ENCODE peak calls at places on chromosome 1, in ten cellular contexts. One of them, this sample, is unnamed.

GRCh38 chr1:58539553-58539952 is 7.0 kb downstream of the OMA1 start:
- DNase-seq in activated CD4-positive, CD25-positive, alpha-beta regulatory T cell treated with anti-CD3 and anti-CD28 coated beads, Interleukin-2, amount 50 U/mL, for 16 hours: no peak
- DNase-seq in mucosa of gallbladder: no peak
- DNase-seq in SK-MEL-5: no peak
- DNase-seq in NCI-H774: no peak
- DNase-seq in NCI-H69: no peak
- DNase-seq in Panc1: no peak
- DNase-seq in OCI-LY7: no peak
- DNase-seq in cardiac muscle cell: peak
- DNase-seq in HT1080: no peak
- DNase-seq in this sample: no peak

GRCh38 chr1:60866884-60867648 is 215.3 kb upstream of the NFIA start:
- DNase-seq in activated CD4-positive, CD25-positive, alpha-beta regulatory T cell treated with anti-CD3 and anti-CD28 coated beads, Interleukin-2, amount 50 U/mL, for 16 hours: no peak
- DNase-seq in mucosa of gallbladder: no peak
- DNase-seq in SK-MEL-5: no peak
- DNase-seq in NCI-H774: no peak
- DNase-seq in NCI-H69: peak
- DNase-seq in Panc1: no peak
- DNase-seq in OCI-LY7: no peak
- DNase-seq in cardiac muscle cell: peak
- DNase-seq in HT1080: no peak
- DNase-seq in this sample: peak

GRCh38 chr1:67659229-67659628 is 25.8 kb upstream of the GADD45A start:
- DNase-seq in activated CD4-positive, CD25-positive, alpha-beta regulatory T cell treated with anti-CD3 and anti-CD28 coated beads, Interleukin-2, amount 50 U/mL, for 16 hours: no peak
- DNase-seq in mucosa of gallbladder: no peak
- DNase-seq in SK-MEL-5: no peak
- DNase-seq in NCI-H774: no peak
- DNase-seq in NCI-H69: peak
- DNase-seq in Panc1: no peak
- DNase-seq in OCI-LY7: no peak
- DNase-seq in cardiac muscle cell: no peak
- DNase-seq in HT1080: no peak
- DNase-seq in this sample: no peak

GRCh38 chr1:75396745-75397144 is 214.2 kb downstream of the SLC44A5 start:
- DNase-seq in activated CD4-positive, CD25-positive, alpha-beta regulatory T cell treated with anti-CD3 and anti-CD28 coated beads, Interleukin-2, amount 50 U/mL, for 16 hours: no peak
- DNase-seq in mucosa of gallbladder: no peak
- DNase-seq in SK-MEL-5: no peak
- DNase-seq in NCI-H774: no peak
- DNase-seq in NCI-H69: no peak
- DNase-seq in Panc1: no peak
- DNase-seq in OCI-LY7: no peak
- DNase-seq in cardiac muscle cell: no peak
- DNase-seq in HT1080: no peak
- DNase-seq in this sample: no peak

GRCh38 chr1:231970684-231971083 is 344.1 kb downstream of the DISC1 start:
- DNase-seq in activated CD4-positive, CD25-positive, alpha-beta regulatory T cell treated with anti-CD3 and anti-CD28 coated beads, Interleukin-2, amount 50 U/mL, for 16 hours: no peak
- DNase-seq in mucosa of gallbladder: peak
- DNase-seq in SK-MEL-5: no peak
- DNase-seq in NCI-H774: no peak
- DNase-seq in NCI-H69: peak
- DNase-seq in Panc1: no peak
- DNase-seq in OCI-LY7: no peak
- DNase-seq in cardiac muscle cell: no peak
- DNase-seq in HT1080: no peak
- DNase-seq in this sample: no peak

GRCh38 chr1:177432897-177433296 is 262.1 kb downstream of the BRINP2 start:
- DNase-seq in activated CD4-positive, CD25-positive, alpha-beta regulatory T cell treated with anti-CD3 and anti-CD28 coated beads, Interleukin-2, amount 50 U/mL, for 16 hours: no peak
- DNase-seq in mucosa of gallbladder: no peak
- DNase-seq in SK-MEL-5: peak
- DNase-seq in NCI-H774: no peak
- DNase-seq in NCI-H69: no peak
- DNase-seq in Panc1: no peak
- DNase-seq in OCI-LY7: peak
- DNase-seq in cardiac muscle cell: peak
- DNase-seq in HT1080: no peak
- DNase-seq in this sample: no peak

GRCh38 chr1:30268923-30269666 is 454.3 kb downstream of the MATN1 start:
- DNase-seq in activated CD4-positive, CD25-positive, alpha-beta regulatory T cell treated with anti-CD3 and anti-CD28 coated beads, Interleukin-2, amount 50 U/mL, for 16 hours: no peak
- DNase-seq in mucosa of gallbladder: no peak
- DNase-seq in SK-MEL-5: no peak
- DNase-seq in NCI-H774: no peak
- DNase-seq in NCI-H69: no peak
- DNase-seq in Panc1: no peak
- DNase-seq in OCI-LY7: no peak
- DNase-seq in cardiac muscle cell: no peak
- DNase-seq in HT1080: no peak
- DNase-seq in this sample: no peak

GRCh38 chr1:148385371-148386030 is 97.6 kb downstream of the PPIAL4G start:
- DNase-seq in activated CD4-positive, CD25-positive, alpha-beta regulatory T cell treated with anti-CD3 and anti-CD28 coated beads, Interleukin-2, amount 50 U/mL, for 16 hours: no peak
- DNase-seq in mucosa of gallbladder: no peak
- DNase-seq in SK-MEL-5: no peak
- DNase-seq in NCI-H774: no peak
- DNase-seq in NCI-H69: no peak
- DNase-seq in Panc1: no peak
- DNase-seq in OCI-LY7: peak
- DNase-seq in cardiac muscle cell: no peak
- DNase-seq in HT1080: no peak
- DNase-seq in this sample: no peak

GRCh38 chr1:2821970-2822620 is 20.6 kb upstream of the TTC34 start:
- DNase-seq in activated CD4-positive, CD25-positive, alpha-beta regulatory T cell treated with anti-CD3 and anti-CD28 coated beads, Interleukin-2, amount 50 U/mL, for 16 hours: no peak
- DNase-seq in mucosa of gallbladder: peak
- DNase-seq in SK-MEL-5: peak
- DNase-seq in NCI-H774: no peak
- DNase-seq in NCI-H69: peak
- DNase-seq in Panc1: no peak
- DNase-seq in OCI-LY7: peak
- DNase-seq in cardiac muscle cell: no peak
- DNase-seq in HT1080: no peak
- DNase-seq in this sample: no peak

GRCh38 chr1:25683731-25684130 is 67.1 kb downstream of the MAN1C1 start:
- DNase-seq in activated CD4-positive, CD25-positive, alpha-beta regulatory T cell treated with anti-CD3 and anti-CD28 coated beads, Interleukin-2, amount 50 U/mL, for 16 hours: no peak
- DNase-seq in mucosa of gallbladder: no peak
- DNase-seq in SK-MEL-5: no peak
- DNase-seq in NCI-H774: no peak
- DNase-seq in NCI-H69: no peak
- DNase-seq in Panc1: no peak
- DNase-seq in OCI-LY7: no peak
- DNase-seq in cardiac muscle cell: peak
- DNase-seq in HT1080: peak
- DNase-seq in this sample: peak

GRCh38 chr1:17359031-17359430 is 13.0 kb upstream of the PADI6 start:
- DNase-seq in activated CD4-positive, CD25-positive, alpha-beta regulatory T cell treated with anti-CD3 and anti-CD28 coated beads, Interleukin-2, amount 50 U/mL, for 16 hours: no peak
- DNase-seq in mucosa of gallbladder: no peak
- DNase-seq in SK-MEL-5: no peak
- DNase-seq in NCI-H774: no peak
- DNase-seq in NCI-H69: no peak
- DNase-seq in Panc1: no peak
- DNase-seq in OCI-LY7: no peak
- DNase-seq in cardiac muscle cell: no peak
- DNase-seq in HT1080: no peak
- DNase-seq in this sample: no peak

GRCh38 chr1:156238248-156238647 is 3.7 kb upstream of the BGLAP start:
- DNase-seq in activated CD4-positive, CD25-positive, alpha-beta regulatory T cell treated with anti-CD3 and anti-CD28 coated beads, Interleukin-2, amount 50 U/mL, for 16 hours: no peak
- DNase-seq in mucosa of gallbladder: no peak
- DNase-seq in SK-MEL-5: no peak
- DNase-seq in NCI-H774: no peak
- DNase-seq in NCI-H69: no peak
- DNase-seq in Panc1: no peak
- DNase-seq in OCI-LY7: no peak
- DNase-seq in cardiac muscle cell: no peak
- DNase-seq in HT1080: no peak
- DNase-seq in this sample: no peak

GRCh38 chr1:11147371-11147770 is 41.8 kb upstream of the ANGPTL7 start:
- DNase-seq in activated CD4-positive, CD25-positive, alpha-beta regulatory T cell treated with anti-CD3 and anti-CD28 coated beads, Interleukin-2, amount 50 U/mL, for 16 hours: no peak
- DNase-seq in mucosa of gallbladder: no peak
- DNase-seq in SK-MEL-5: no peak
- DNase-seq in NCI-H774: no peak
- DNase-seq in NCI-H69: peak
- DNase-seq in Panc1: no peak
- DNase-seq in OCI-LY7: no peak
- DNase-seq in cardiac muscle cell: no peak
- DNase-seq in HT1080: no peak
- DNase-seq in this sample: peak

GRCh38 chr1:186438567-186438966 is 22.3 kb downstream of the PDC start:
- DNase-seq in activated CD4-positive, CD25-positive, alpha-beta regulatory T cell treated with anti-CD3 and anti-CD28 coated beads, Interleukin-2, amount 50 U/mL, for 16 hours: no peak
- DNase-seq in mucosa of gallbladder: no peak
- DNase-seq in SK-MEL-5: no peak
- DNase-seq in NCI-H774: no peak
- DNase-seq in NCI-H69: no peak
- DNase-seq in Panc1: no peak
- DNase-seq in OCI-LY7: no peak
- DNase-seq in cardiac muscle cell: no peak
- DNase-seq in HT1080: no peak
- DNase-seq in this sample: no peak

GRCh38 chr1:8905582-8906191 is 27.2 kb upstream of the ENO1 start:
- DNase-seq in activated CD4-positive, CD25-positive, alpha-beta regulatory T cell treated with anti-CD3 and anti-CD28 coated beads, Interleukin-2, amount 50 U/mL, for 16 hours: no peak
- DNase-seq in mucosa of gallbladder: no peak
- DNase-seq in SK-MEL-5: no peak
- DNase-seq in NCI-H774: no peak
- DNase-seq in NCI-H69: no peak
- DNase-seq in Panc1: no peak
- DNase-seq in OCI-LY7: no peak
- DNase-seq in cardiac muscle cell: peak
- DNase-seq in HT1080: no peak
- DNase-seq in this sample: no peak

GRCh38 chr1:87151500-87152421 is 176.9 kb upstream of the LMO4 start:
- DNase-seq in activated CD4-positive, CD25-positive, alpha-beta regulatory T cell treated with anti-CD3 and anti-CD28 coated beads, Interleukin-2, amount 50 U/mL, for 16 hours: no peak
- DNase-seq in mucosa of gallbladder: peak
- DNase-seq in SK-MEL-5: no peak
- DNase-seq in NCI-H774: no peak
- DNase-seq in NCI-H69: no peak
- DNase-seq in Panc1: no peak
- DNase-seq in OCI-LY7: peak
- DNase-seq in cardiac muscle cell: peak
- DNase-seq in HT1080: peak
- DNase-seq in this sample: no peak

GRCh38 chr1:93605026-93605425 is 76.6 kb downstream of the BCAR3 start:
- DNase-seq in activated CD4-positive, CD25-positive, alpha-beta regulatory T cell treated with anti-CD3 and anti-CD28 coated beads, Interleukin-2, amount 50 U/mL, for 16 hours: no peak
- DNase-seq in mucosa of gallbladder: no peak
- DNase-seq in SK-MEL-5: no peak
- DNase-seq in NCI-H774: no peak
- DNase-seq in NCI-H69: no peak
- DNase-seq in Panc1: no peak
- DNase-seq in OCI-LY7: no peak
- DNase-seq in cardiac muscle cell: no peak
- DNase-seq in HT1080: no peak
- DNase-seq in this sample: no peak

GRCh38 chr1:244896550-244896949 is 32.2 kb upstream of the HNRNPU start:
- DNase-seq in activated CD4-positive, CD25-positive, alpha-beta regulatory T cell treated with anti-CD3 and anti-CD28 coated beads, Interleukin-2, amount 50 U/mL, for 16 hours: no peak
- DNase-seq in mucosa of gallbladder: no peak
- DNase-seq in SK-MEL-5: no peak
- DNase-seq in NCI-H774: no peak
- DNase-seq in NCI-H69: no peak
- DNase-seq in Panc1: no peak
- DNase-seq in OCI-LY7: no peak
- DNase-seq in cardiac muscle cell: peak
- DNase-seq in HT1080: peak
- DNase-seq in this sample: peak

GRCh38 chr1:86846166-86846647 is 67.7 kb downstream of the SELENOF start:
- DNase-seq in activated CD4-positive, CD25-positive, alpha-beta regulatory T cell treated with anti-CD3 and anti-CD28 coated beads, Interleukin-2, amount 50 U/mL, for 16 hours: no peak
- DNase-seq in mucosa of gallbladder: no peak
- DNase-seq in SK-MEL-5: no peak
- DNase-seq in NCI-H774: no peak
- DNase-seq in NCI-H69: peak
- DNase-seq in Panc1: peak
- DNase-seq in OCI-LY7: no peak
- DNase-seq in cardiac muscle cell: peak
- DNase-seq in HT1080: peak
- DNase-seq in this sample: peak

GRCh38 chr1:98702976-98703375 is 41.5 kb downstream of the SNX7 start:
- DNase-seq in activated CD4-positive, CD25-positive, alpha-beta regulatory T cell treated with anti-CD3 and anti-CD28 coated beads, Interleukin-2, amount 50 U/mL, for 16 hours: no peak
- DNase-seq in mucosa of gallbladder: no peak
- DNase-seq in SK-MEL-5: no peak
- DNase-seq in NCI-H774: no peak
- DNase-seq in NCI-H69: no peak
- DNase-seq in Panc1: no peak
- DNase-seq in OCI-LY7: no peak
- DNase-seq in cardiac muscle cell: peak
- DNase-seq in HT1080: peak
- DNase-seq in this sample: no peak

GRCh38 chr1:116847688-116848531 is 61.8 kb upstream of the PTGFRN start:
- DNase-seq in activated CD4-positive, CD25-positive, alpha-beta regulatory T cell treated with anti-CD3 and anti-CD28 coated beads, Interleukin-2, amount 50 U/mL, for 16 hours: no peak
- DNase-seq in mucosa of gallbladder: no peak
- DNase-seq in SK-MEL-5: no peak
- DNase-seq in NCI-H774: no peak
- DNase-seq in NCI-H69: no peak
- DNase-seq in Panc1: no peak
- DNase-seq in OCI-LY7: no peak
- DNase-seq in cardiac muscle cell: peak
- DNase-seq in HT1080: peak
- DNase-seq in this sample: peak

GRCh38 chr1:114737314-114737713 is 20.5 kb downstream of the CSDE1 start:
- DNase-seq in activated CD4-positive, CD25-positive, alpha-beta regulatory T cell treated with anti-CD3 and anti-CD28 coated beads, Interleukin-2, amount 50 U/mL, for 16 hours: no peak
- DNase-seq in mucosa of gallbladder: peak
- DNase-seq in SK-MEL-5: no peak
- DNase-seq in NCI-H774: no peak
- DNase-seq in NCI-H69: no peak
- DNase-seq in Panc1: no peak
- DNase-seq in OCI-LY7: no peak
- DNase-seq in cardiac muscle cell: no peak
- DNase-seq in HT1080: no peak
- DNase-seq in this sample: no peak

GRCh38 chr1:88398338-88398737 is 285.7 kb upstream of the PKN2 start:
- DNase-seq in activated CD4-positive, CD25-positive, alpha-beta regulatory T cell treated with anti-CD3 and anti-CD28 coated beads, Interleukin-2, amount 50 U/mL, for 16 hours: no peak
- DNase-seq in mucosa of gallbladder: no peak
- DNase-seq in SK-MEL-5: no peak
- DNase-seq in NCI-H774: no peak
- DNase-seq in NCI-H69: no peak
- DNase-seq in Panc1: no peak
- DNase-seq in OCI-LY7: no peak
- DNase-seq in cardiac muscle cell: no peak
- DNase-seq in HT1080: no peak
- DNase-seq in this sample: no peak

GRCh38 chr1:14572861-14573260 is 25.6 kb upstream of the KAZN start:
- DNase-seq in activated CD4-positive, CD25-positive, alpha-beta regulatory T cell treated with anti-CD3 and anti-CD28 coated beads, Interleukin-2, amount 50 U/mL, for 16 hours: no peak
- DNase-seq in mucosa of gallbladder: no peak
- DNase-seq in SK-MEL-5: no peak
- DNase-seq in NCI-H774: no peak
- DNase-seq in NCI-H69: no peak
- DNase-seq in Panc1: no peak
- DNase-seq in OCI-LY7: no peak
- DNase-seq in cardiac muscle cell: no peak
- DNase-seq in HT1080: no peak
- DNase-seq in this sample: no peak

GRCh38 chr1:116498789-116499628 is 71.8 kb downstream of the CD58 start:
- DNase-seq in activated CD4-positive, CD25-positive, alpha-beta regulatory T cell treated with anti-CD3 and anti-CD28 coated beads, Interleukin-2, amount 50 U/mL, for 16 hours: no peak
- DNase-seq in mucosa of gallbladder: peak
- DNase-seq in SK-MEL-5: peak
- DNase-seq in NCI-H774: peak
- DNase-seq in NCI-H69: peak
- DNase-seq in Panc1: no peak
- DNase-seq in OCI-LY7: peak
- DNase-seq in cardiac muscle cell: peak
- DNase-seq in HT1080: peak
- DNase-seq in this sample: peak

GRCh38 chr1:148161252-148161901 is 9.3 kb upstream of the NBPF11 start:
- DNase-seq in activated CD4-positive, CD25-positive, alpha-beta regulatory T cell treated with anti-CD3 and anti-CD28 coated beads, Interleukin-2, amount 50 U/mL, for 16 hours: no peak
- DNase-seq in mucosa of gallbladder: no peak
- DNase-seq in SK-MEL-5: no peak
- DNase-seq in NCI-H774: no peak
- DNase-seq in NCI-H69: no peak
- DNase-seq in Panc1: no peak
- DNase-seq in OCI-LY7: no peak
- DNase-seq in cardiac muscle cell: no peak
- DNase-seq in HT1080: no peak
- DNase-seq in this sample: no peak

GRCh38 chr1:59029768-59030167 is 245.9 kb upstream of the JUN start:
- DNase-seq in activated CD4-positive, CD25-positive, alpha-beta regulatory T cell treated with anti-CD3 and anti-CD28 coated beads, Interleukin-2, amount 50 U/mL, for 16 hours: no peak
- DNase-seq in mucosa of gallbladder: no peak
- DNase-seq in SK-MEL-5: no peak
- DNase-seq in NCI-H774: no peak
- DNase-seq in NCI-H69: no peak
- DNase-seq in Panc1: no peak
- DNase-seq in OCI-LY7: no peak
- DNase-seq in cardiac muscle cell: no peak
- DNase-seq in HT1080: peak
- DNase-seq in this sample: peak

GRCh38 chr1:24964811-24965570 is 34.9 kb upstream of the RUNX3 start:
- DNase-seq in activated CD4-positive, CD25-positive, alpha-beta regulatory T cell treated with anti-CD3 and anti-CD28 coated beads, Interleukin-2, amount 50 U/mL, for 16 hours: peak
- DNase-seq in mucosa of gallbladder: peak
- DNase-seq in SK-MEL-5: no peak
- DNase-seq in NCI-H774: no peak
- DNase-seq in NCI-H69: no peak
- DNase-seq in Panc1: no peak
- DNase-seq in OCI-LY7: peak
- DNase-seq in cardiac muscle cell: no peak
- DNase-seq in HT1080: peak
- DNase-seq in this sample: no peak

This sample was measured in dermis microvascular lymphatic vessel endothelial cell.